ENCODE peak calls at places on chromosome 16, in six cellular contexts. H is HCT116, O is K562, Y is SK-N-SH, B is GM12878, C is HepG2. F is an unnamed sample.
A peak's percentile ranks its signal among the peaks of the same experiment; 100 is the strongest.

GRCh38 chr16:11396241-11397048 is 51.2 kb downstream of the RMI2 start:
- DNase-seq in H (no peak), O (peak; percentile 91), Y (peak; percentile 97), B (no peak), C (peak; percentile 76), F (peak; percentile 68)

GRCh38 chr16:84535851-84536250 is 31.4 kb upstream of the MEAK7 start:
- DNase-seq in H (no peak), O (no peak), Y (no peak), B (no peak), C (no peak), F (no peak)

GRCh38 chr16:19073344-19073743 is 5.9 kb downstream of the COQ7 start:
- DNase-seq in H (no peak), O (no peak), Y (no peak), B (no peak), C (no peak), F (no peak)

GRCh38 chr16:2486645-2487516 is 12.0 kb downstream of the TBC1D24 start:
- DNase-seq in H (no peak), O (no peak), Y (no peak), B (peak; percentile 51), C (no peak), F (no peak)

GRCh38 chr16:85568519-85568918 is 44.6 kb upstream of the GSE1 start:
- DNase-seq in H (no peak), O (no peak), Y (no peak), B (no peak), C (no peak), F (no peak)

GRCh38 chr16:83842755-83843507 is 35.2 kb downstream of the HSBP1 start:
- DNase-seq in H (no peak), O (no peak), Y (no peak), B (no peak), C (no peak), F (no peak)

GRCh38 chr16:56425439-56425832 is at the start of gene AMFR:
- DNase-seq in H (peak; percentile 54), O (peak; percentile 92), Y (peak; percentile 95), B (no peak), C (peak; percentile 74), F (peak; percentile 79)

GRCh38 chr16:71708696-71709095 is 15.8 kb downstream of the PHLPP2 start:
- DNase-seq in H (no peak), O (no peak), Y (no peak), B (no peak), C (no peak), F (no peak)

GRCh38 chr16:65697061-65697460 is 575.2 kb upstream of the CDH11 start:
- DNase-seq in H (no peak), O (no peak), Y (no peak), B (no peak), C (no peak), F (peak; percentile 3)

GRCh38 chr16:53915452-53916160 is 211.7 kb downstream of the FTO start:
- DNase-seq in H (no peak), O (no peak), Y (no peak), B (no peak), C (no peak), F (no peak)

GRCh38 chr16:15043344-15043743 is 12.5 kb downstream of the NTAN1 start:
- DNase-seq in H (no peak), O (no peak), Y (no peak), B (no peak), C (no peak), F (no peak)

GRCh38 chr16:67170168-67170947 is at the start of gene NOL3:
- DNase-seq in H (no peak), O (peak; percentile 91), Y (peak; percentile 93), B (peak; percentile 58), C (peak; percentile 87), F (peak; percentile 94)
- TF ChIP-seq JUND in H (no peak), O (no peak), Y (no peak), B (no peak), C (peak; percentile 30), F (no peak)

DNA sequence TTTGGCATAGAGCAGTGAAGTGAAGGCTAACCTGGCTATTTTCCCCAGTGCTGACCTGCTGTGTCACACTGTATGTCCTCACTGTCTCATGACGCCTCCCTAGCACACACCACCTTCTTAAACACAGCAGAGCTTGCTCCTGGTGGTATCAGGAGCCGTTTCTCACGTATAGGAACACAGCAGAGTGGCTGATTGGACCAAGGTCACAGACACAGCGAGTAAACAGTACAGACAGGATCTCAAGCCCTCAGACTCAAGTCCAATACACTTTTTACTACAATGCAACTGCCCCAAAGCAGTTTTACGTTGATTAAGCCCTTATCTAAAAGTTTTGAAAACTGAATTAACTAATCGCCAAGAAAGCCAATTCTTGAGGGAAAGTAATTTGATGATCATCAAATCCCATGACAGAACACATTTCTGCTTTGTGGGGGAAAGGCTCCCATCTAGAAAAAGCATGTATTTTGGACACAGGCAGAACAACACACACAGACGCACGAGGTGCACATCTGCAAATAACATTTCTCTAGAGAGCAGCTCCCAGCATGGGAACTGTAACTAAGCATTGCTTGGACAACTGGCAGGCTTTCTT is 15.2 kb downstream of the ARHGAP17 start:
- DNase-seq in H (no peak), O (no peak), Y (no peak), B (no peak), C (peak; percentile 89), F (no peak)
- TF ChIP-seq JUND in H (no peak), O (no peak), Y (no peak), B (no peak), C (no peak), F (no peak)

GRCh38 chr16:4283939-4284338 is 11.1 kb upstream of the TFAP4 start:
- DNase-seq in H (no peak), O (peak; percentile 4), Y (no peak), B (no peak), C (no peak), F (no peak)

GRCh38 chr16:4280625-4281024 is 7.8 kb upstream of the TFAP4 start:
- DNase-seq in H (no peak), O (no peak), Y (no peak), B (no peak), C (no peak), F (no peak)

GRCh38 chr16:4290236-4290830 is 17.5 kb upstream of the TFAP4 start:
- DNase-seq in H (peak; percentile 88), O (no peak), Y (peak; percentile 1), B (no peak), C (peak; percentile 88), F (peak; percentile 81)

GRCh38 chr16:4288148-4288921 is 15.5 kb upstream of the TFAP4 start:
- DNase-seq in H (no peak), O (peak; percentile 87), Y (peak; percentile 91), B (no peak), C (peak; percentile 55), F (peak; percentile 75)

DNA sequence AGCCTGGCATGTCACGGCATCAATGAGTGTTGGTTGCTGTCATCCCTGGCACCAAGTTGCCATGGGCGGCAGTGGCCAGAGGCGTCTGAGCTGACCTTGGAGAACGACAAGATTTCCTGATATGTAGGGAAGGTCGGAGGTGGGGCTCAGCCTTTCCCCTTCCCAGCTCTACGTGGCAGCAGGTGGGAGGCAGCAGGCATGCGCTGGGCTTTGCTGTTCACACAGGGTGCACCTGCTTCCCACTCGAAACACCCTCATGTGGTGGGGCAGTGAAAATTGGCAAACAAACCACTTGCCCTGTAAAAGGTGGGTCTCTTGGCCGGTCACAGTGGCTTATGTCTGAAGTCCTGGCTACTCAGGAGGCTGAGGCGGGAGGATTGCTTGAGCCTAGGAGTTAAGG is 12.3 kb upstream of the TFAP4 start:
- DNase-seq in H (no peak), O (peak; percentile 4), Y (no peak), B (no peak), C (no peak), F (no peak)
- TF ChIP-seq JUND in H (no peak), O (no peak), Y (no peak), B (no peak), C (no peak), F (no peak)

DNA sequence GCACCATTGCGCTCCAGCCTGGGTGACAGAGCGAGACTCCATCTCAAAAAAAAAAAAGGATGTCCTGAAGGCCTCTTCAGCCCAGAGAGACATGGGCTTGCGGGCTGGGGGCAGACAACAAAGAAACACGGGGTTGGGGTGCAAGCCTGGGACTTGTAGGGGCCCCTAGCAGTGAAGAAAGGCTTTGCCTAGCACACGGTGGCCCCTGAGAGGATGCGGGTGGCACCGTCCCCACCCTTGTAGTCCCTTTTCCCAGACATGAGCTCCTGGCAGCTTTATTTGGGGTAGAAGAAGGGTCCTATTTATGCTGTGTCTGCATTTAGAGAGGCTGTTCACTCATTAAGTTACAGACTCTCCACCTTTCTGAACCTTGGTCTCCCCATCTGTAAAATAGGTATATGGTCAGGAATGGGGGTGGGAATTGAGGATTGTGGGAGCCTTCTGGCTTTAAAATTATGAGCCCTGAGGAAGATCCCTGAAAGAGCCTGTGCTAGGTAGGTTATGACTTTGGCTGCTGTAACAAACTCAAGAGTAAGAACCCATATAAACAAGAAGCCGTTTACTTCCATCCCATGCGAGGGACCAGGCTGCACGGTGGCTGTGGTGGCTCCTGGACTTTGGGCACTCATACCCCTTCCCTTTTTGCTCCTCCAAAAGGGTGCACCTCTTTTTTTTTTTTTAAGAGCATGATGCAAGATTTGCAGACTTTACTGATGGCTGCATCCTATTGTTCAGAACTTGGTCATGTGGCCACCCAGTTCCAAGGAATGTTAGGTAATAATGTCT is 20.6 kb upstream of the ADGRG1 start:
- DNase-seq in H (no peak), O (no peak), Y (no peak), B (no peak), C (no peak), F (no peak)
- TF ChIP-seq JUND in H (no peak), O (no peak), Y (no peak), B (no peak), C (no peak), F (no peak)

GRCh38 chr16:68062910-68063393 is 22.2 kb upstream of the NFATC3 start:
- DNase-seq in H (no peak), O (no peak), Y (no peak), B (no peak), C (no peak), F (no peak)

GRCh38 chr16:68064791-68065365 is 20.3 kb upstream of the NFATC3 start:
- DNase-seq in H (peak; percentile 28), O (peak; percentile 85), Y (peak; percentile 77), B (no peak), C (peak; percentile 61), F (peak; percentile 63)

GRCh38 chr16:68059804-68060203 is 25.4 kb upstream of the NFATC3 start:
- DNase-seq in H (no peak), O (no peak), Y (no peak), B (no peak), C (no peak), F (no peak)

GRCh38 chr16:68065716-68066305 is 19.4 kb upstream of the NFATC3 start:
- DNase-seq in H (no peak), O (no peak), Y (no peak), B (no peak), C (no peak), F (no peak)

DNA sequence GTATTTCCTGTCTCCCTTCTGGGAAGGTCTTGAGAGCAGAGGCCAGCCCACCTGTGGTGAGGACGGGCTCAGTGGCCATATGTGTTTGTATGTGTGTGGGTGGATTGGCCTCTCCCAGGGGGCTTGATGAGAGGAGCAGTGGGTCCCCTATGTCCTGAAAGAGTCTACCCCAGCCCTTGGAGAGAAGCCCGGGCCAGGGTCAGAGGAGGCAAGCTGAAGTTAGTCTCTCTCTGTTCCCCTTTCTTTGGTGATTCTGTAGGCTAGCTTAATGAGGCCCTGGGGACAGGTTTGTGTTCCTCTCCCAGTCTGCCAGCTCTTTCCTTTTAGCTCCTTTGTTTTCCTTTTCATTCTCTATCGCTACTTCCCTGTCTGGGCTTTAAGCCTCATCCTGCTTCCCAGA is 23.8 kb upstream of the NFATC3 start:
- DNase-seq in H (no peak), O (no peak), Y (no peak), B (no peak), C (no peak), F (no peak)
- TF ChIP-seq JUND in H (no peak), O (no peak), Y (no peak), B (no peak), C (no peak), F (no peak)

GRCh38 chr16:28140788-28141618 is 70.8 kb downstream of the XPO6 start:
- DNase-seq in H (no peak), O (no peak), Y (no peak), B (peak; percentile 90), C (peak; percentile 10), F (no peak)
- TF ChIP-seq JUND in H (no peak), O (no peak), Y (no peak), B (peak; percentile 41), C (no peak), F (no peak)